ENCODE peak calls at places on chromosomes 3 and 15, in four cellular contexts. I is OCI-LY7; E is Peyer's patch; U is CD4-positive, alpha-beta memory T cell. B is an unnamed sample. For H3K9me3, the result is how much of the 10 kb centered on the place peaks cover.

GRCh38 chr3:47850062-47850802 is 47.3 kb downstream of the DHX30 start:
- DNase-seq in I (peak), E (no peak), U (no peak), B (no peak)

GRCh38 chr15:41727143-41727542 is 47.1 kb upstream of the MAPKBP1 start:
- DNase-seq in I (no peak), U (no peak), E (no peak), B (no peak)

GRCh38 chr15:101210466-101210865 is 41.4 kb downstream of the CHSY1 start:
- DNase-seq in I (no peak), E (no peak), U (no peak), B (no peak)

GRCh38 chr3:186129206-186129605 is 20.3 kb upstream of the ETV5 start:
- DNase-seq in I (no peak), U (no peak), E (no peak), B (no peak)

GRCh38 chr15:58475573-58476524 is 44.1 kb downstream of the LIPC start:
- DNase-seq in E (peak), U (no peak), I (peak), B (no peak)

GRCh38 chr3:47057212-47057671 is 77.8 kb downstream of the NBEAL2 start:
- DNase-seq in U (peak), I (no peak), E (no peak), B (no peak)

GRCh38 chr3:9316881-9317341 is 45.9 kb upstream of the THUMPD3 start:
- DNase-seq in E (no peak), I (no peak), U (no peak), B (no peak)

GRCh38 chr3:170387952-170388351 is 30.4 kb downstream of the SKIL start:
- DNase-seq in U (no peak), I (no peak), E (no peak), B (no peak)

GRCh38 chr3:108342829-108343478 is 46.6 kb downstream of the HHLA2 start:
- DNase-seq in I (no peak), E (no peak), U (no peak), B (no peak)

GRCh38 chr15:76313731-76314130 is 2.5 kb upstream of the ETFA start:
- DNase-seq in U (no peak), I (no peak), E (no peak), B (no peak)

GRCh38 chr3:194577985-194578905 is 55.0 kb downstream of the TMEM44 start:
- DNase-seq in U (no peak), E (peak), I (no peak), B (no peak)

GRCh38 chr15:80970018-80970657 is 19.5 kb downstream of the MESD start:
- DNase-seq in U (peak), E (peak), I (peak), B (no peak)

GRCh38 chr15:52295421-52295991 is at the start of gene MYO5C:
- DNase-seq in U (no peak), E (peak), I (no peak), B (peak)

GRCh38 chr15:36671017-36671416 is 91.6 kb downstream of the CDIN1 start:
- DNase-seq in U (no peak), E (no peak), I (no peak), B (no peak)

GRCh38 chr3:45497963-45498362 is 96.6 kb upstream of the LIMD1 start:
- DNase-seq in I (no peak), U (peak), E (no peak), B (no peak)

GRCh38 chr3:10882851-10883250 is 66.8 kb downstream of the SLC6A11 start:
- DNase-seq in I (no peak), E (no peak), U (no peak), B (no peak)

GRCh38 chr15:51687565-51687964 is 6.3 kb downstream of the SCG3 start:
- DNase-seq in U (no peak), E (no peak), I (no peak), B (no peak)

GRCh38 chr3:134869153-134869726 is 74.2 kb downstream of the EPHB1 start:
- DNase-seq in I (no peak), U (no peak), E (no peak), B (no peak)

GRCh38 chr15:90213123-90213817 is 12.1 kb downstream of the SEMA4B start:
- DNase-seq in E (peak), I (no peak), U (no peak), B (peak)

GRCh38 chr3:196499807-196500524 is 3.6 kb downstream of the RNF168 start:
- DNase-seq in E (no peak), U (no peak), I (no peak), B (no peak)

GRCh38 chr15:69652906-69653305 is 200.3 kb downstream of the RPLP1 start:
- DNase-seq in I (no peak), U (no peak), E (no peak), B (no peak)

GRCh38 chr3:107951111-107951510 is 139.7 kb downstream of the CD47 start:
- DNase-seq in E (no peak), U (no peak), I (no peak), B (no peak)

GRCh38 chr15:63535689-63536088 is 31.3 kb downstream of the USP3 start:
- DNase-seq in E (no peak), U (no peak), I (no peak), B (no peak)

GRCh38 chr3:20256144-20256543 is 70.1 kb upstream of the SGO1 start:
- DNase-seq in E (no peak), U (no peak), I (no peak), B (no peak)

GRCh38 chr3:11230807-11231206 is 41.4 kb upstream of the ATG7 start:
- DNase-seq in E (no peak), U (no peak), I (no peak), B (no peak)

GRCh38 chr3:196641278-196642058 is 2.0 kb downstream of the NRROS start:
- DNase-seq in U (no peak), E (no peak), I (no peak), B (no peak)

GRCh38 chr3:188208751-188209433 is 54.9 kb downstream of the LPP start:
- DNase-seq in U (no peak), E (no peak), I (no peak), B (no peak)

GRCh38 chr3:13416002-13416793 is 3.9 kb downstream of the NUP210 start:
- DNase-seq in I (peak), U (no peak), E (no peak), B (no peak)

GRCh38 chr15:62816342-62817059 is 226.0 kb upstream of the TPM1 start:
- DNase-seq in U (no peak), E (no peak), I (no peak), B (no peak)

GRCh38 chr3:196688349-196688748 is 23.7 kb downstream of the CEP19 start:
- DNase-seq in U (no peak), I (no peak), E (peak), B (peak)

GRCh38 chr3:138861755-138862333 is 27.1 kb upstream of the PIK3CB start:
- DNase-seq in E (no peak), I (no peak), U (no peak), B (no peak)

GRCh38 chr3:155491696-155492095 is 198.2 kb upstream of the STRIT1 start:
- DNase-seq in E (no peak), U (no peak), I (peak), B (no peak)

GRCh38 chr15:65042776-65043322 is 2.3 kb upstream of the SLC51B start:
- DNase-seq in U (no peak), E (peak), I (no peak), B (no peak)

GRCh38 chr15:79916424-79916823 is 19.6 kb upstream of the MTHFS start:
- DNase-seq in E (no peak), U (no peak), I (no peak), B (no peak)
- H3K9me3 ChIP-seq in E (under half), U (under half), I (half or more), B (half or more)

GRCh38 chr15:28892789-28893610 is 7.2 kb downstream of the APBA2 start:
- DNase-seq in I (no peak), U (no peak), E (no peak), B (no peak)
- H3K4me3 ChIP-seq in I (no peak), U (no peak), E (no peak), B (no peak)

GRCh38 chr15:26572606-26573350 is 200.1 kb downstream of the GABRB3 start:
- DNase-seq in U (no peak), I (no peak), E (no peak), B (no peak)
- H3K9me3 ChIP-seq in U (under half), I (under half), E (under half), B (under half)

GRCh38 chr3:190809351-190809750 is 53.1 kb downstream of the GMNC start:
- DNase-seq in U (no peak), I (no peak), E (no peak), B (no peak)

GRCh38 chr3:190807719-190808375 is 54.6 kb downstream of the GMNC start:
- DNase-seq in U (no peak), I (no peak), E (no peak), B (no peak)

GRCh38 chr3:190810957-190811356 is 51.5 kb downstream of the GMNC start:
- DNase-seq in I (no peak), U (no peak), E (no peak), B (no peak)

DNA sequence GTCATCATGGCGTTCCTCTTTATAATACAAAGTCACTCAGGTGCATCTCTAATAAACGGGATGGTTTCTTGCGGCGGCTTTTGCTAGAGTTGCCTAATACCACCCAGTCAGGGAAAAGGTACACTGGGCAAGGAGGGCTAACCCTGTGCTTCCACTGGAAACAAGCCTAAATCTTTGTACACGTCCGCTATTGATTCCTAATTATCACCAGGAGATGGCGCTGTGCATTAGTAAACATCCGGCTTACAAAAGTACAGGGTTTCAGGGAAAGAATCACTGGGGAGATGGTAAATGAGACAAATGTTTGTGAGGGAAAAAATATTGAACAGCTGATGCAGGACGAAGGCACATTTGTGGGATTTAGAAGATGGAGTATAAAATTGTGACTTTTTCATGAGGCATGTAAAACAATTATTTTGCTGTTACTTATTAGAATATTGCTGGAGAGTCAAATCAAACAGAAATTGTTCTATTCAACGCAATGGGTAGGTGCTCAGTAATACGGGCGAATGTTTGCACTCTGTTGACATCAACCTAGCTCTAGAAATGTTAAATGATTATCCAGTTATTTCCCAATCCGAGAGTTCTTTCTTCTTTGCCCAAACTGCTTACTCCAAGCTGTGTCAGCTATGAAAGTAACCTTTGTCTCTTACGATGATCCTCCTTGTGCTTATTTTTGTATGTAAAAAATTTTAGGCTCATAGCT is 50.6 kb downstream of the GMNC start:
- DNase-seq in E (no peak), I (peak), U (no peak), B (no peak)
- H3K4me3 ChIP-seq in E (no peak), I (peak), U (no peak), B (no peak)

GRCh38 chr3:128855574-128855973 is 23.8 kb upstream of the ACAD9 start:
- DNase-seq in E (no peak), U (no peak), I (no peak), B (no peak)
- H3K9me3 ChIP-seq in E (under half), U (under half), I (under half), B (under half)

GRCh38 chr15:48580736-48581135 is 64.8 kb downstream of the FBN1 start:
- DNase-seq in E (no peak), U (no peak), I (no peak), B (no peak)
- H3K4me3 ChIP-seq in E (no peak), U (no peak), I (no peak), B (no peak)

B was measured in left lung.